ENCODE peak calls at places on chromosomes 6 and 20, in ten cellular contexts. X, V, B, Y, U, N, C, K, P and E are unnamed samples.

GRCh38 chr6:98260382-98260781 is 574.0 kb upstream of the POU3F2 start:
- DNase-seq in X (no peak), V (no peak), B (no peak), Y (no peak), U (no peak), N (no peak), C (no peak), K (no peak), P (no peak), E (no peak)

GRCh38 chr20:8242827-8243764 is 111.0 kb downstream of the PLCB1 start:
- DNase-seq in X (no peak), V (no peak), B (no peak), Y (no peak), U (no peak), N (no peak), C (no peak), K (peak), P (no peak), E (no peak)

GRCh38 chr6:16953905-16954304 is 147.9 kb upstream of the STMND1 start:
- DNase-seq in X (no peak), V (no peak), B (no peak), Y (no peak), U (no peak), N (no peak), C (no peak), K (no peak), P (no peak), E (no peak)

GRCh38 chr6:134310206-134310605 is 7.7 kb downstream of the SGK1 start:
- DNase-seq in X (no peak), V (no peak), B (no peak), Y (no peak), U (no peak), N (no peak), C (no peak), K (peak), P (no peak), E (no peak)

GRCh38 chr6:6518627-6519026 is 69.9 kb upstream of the LY86 start:
- DNase-seq in X (no peak), V (no peak), B (no peak), Y (no peak), U (no peak), N (no peak), C (no peak), K (no peak), P (no peak), E (no peak)

GRCh38 chr6:45174045-45174444 is 154.1 kb upstream of the RUNX2 start:
- DNase-seq in X (no peak), V (no peak), B (no peak), Y (no peak), U (no peak), N (no peak), C (no peak), K (no peak), P (no peak), E (no peak)

GRCh38 chr6:14365393-14365792 is 247.8 kb downstream of the CD83 start:
- DNase-seq in X (no peak), V (no peak), B (no peak), Y (no peak), U (no peak), N (no peak), C (no peak), K (peak), P (no peak), E (no peak)

GRCh38 chr6:161031721-161032495 is 40.3 kb downstream of the MAP3K4 start:
- DNase-seq in X (no peak), V (no peak), B (no peak), Y (no peak), U (no peak), N (no peak), C (no peak), K (peak), P (peak), E (peak)

GRCh38 chr6:16227048-16227562 is 11.3 kb upstream of the GMPR start:
- DNase-seq in X (no peak), V (peak), B (no peak), Y (no peak), U (no peak), N (no peak), C (no peak), K (no peak), P (no peak), E (no peak)

GRCh38 chr6:108027594-108027993 is 46.9 kb downstream of the OSTM1 start:
- DNase-seq in X (no peak), V (no peak), B (no peak), Y (no peak), U (no peak), N (no peak), C (no peak), K (peak), P (peak), E (peak)

GRCh38 chr6:166351715-166352285 is 9.5 kb upstream of the SFT2D1 start:
- DNase-seq in X (no peak), V (no peak), B (no peak), Y (no peak), U (peak), N (peak), C (peak), K (no peak), P (peak), E (peak)

GRCh38 chr20:2757001-2757400 is 43.4 kb downstream of the CPXM1 start:
- DNase-seq in X (no peak), V (no peak), B (no peak), Y (no peak), U (no peak), N (no peak), C (peak), K (no peak), P (no peak), E (no peak)

GRCh38 chr6:154526997-154527396 is 16.5 kb upstream of the CNKSR3 start:
- DNase-seq in X (no peak), V (no peak), B (no peak), Y (no peak), U (no peak), N (no peak), C (no peak), K (no peak), P (no peak), E (no peak)

GRCh38 chr6:18976966-18977365 is 589.8 kb downstream of the RNF144B start:
- DNase-seq in X (no peak), V (no peak), B (no peak), Y (no peak), U (no peak), N (no peak), C (no peak), K (no peak), P (peak), E (no peak)

GRCh38 chr20:6714202-6714800 is 53.2 kb upstream of the BMP2 start:
- DNase-seq in X (no peak), V (no peak), B (no peak), Y (no peak), U (no peak), N (no peak), C (no peak), K (no peak), P (no peak), E (no peak)

GRCh38 chr6:33761922-33762629 is 15.4 kb upstream of the IP6K3 start:
- DNase-seq in X (peak), V (no peak), B (peak), Y (peak), U (peak), N (peak), C (peak), K (peak), P (peak), E (peak)

GRCh38 chr6:87093199-87093598 is 1.7 kb downstream of the CGA start:
- DNase-seq in X (no peak), V (no peak), B (no peak), Y (no peak), U (no peak), N (no peak), C (no peak), K (no peak), P (no peak), E (no peak)

GRCh38 chr6:93701526-93701925 is 282.2 kb upstream of the EPHA7 start:
- DNase-seq in X (no peak), V (no peak), B (no peak), Y (no peak), U (no peak), N (no peak), C (no peak), K (no peak), P (peak), E (no peak)

GRCh38 chr6:167514524-167514923 is 189.6 kb downstream of the TTLL2 start:
- DNase-seq in X (no peak), V (no peak), B (no peak), Y (no peak), U (no peak), N (no peak), C (no peak), K (no peak), P (no peak), E (no peak)

GRCh38 chr6:13369591-13369990 is 41.3 kb upstream of the TBC1D7 start:
- DNase-seq in X (no peak), V (no peak), B (no peak), Y (no peak), U (no peak), N (no peak), C (no peak), K (no peak), P (no peak), E (no peak)

GRCh38 chr20:64233725-64234124 is 21.8 kb upstream of the PCMTD2 start:
- DNase-seq in X (no peak), V (no peak), B (no peak), Y (no peak), U (no peak), N (no peak), C (no peak), K (no peak), P (no peak), E (no peak)

GRCh38 chr6:43297644-43298564 is at the start of gene SLC22A7:
- DNase-seq in X (no peak), V (peak), B (no peak), Y (no peak), U (no peak), N (no peak), C (no peak), K (peak), P (no peak), E (no peak)

GRCh38 chr6:145733770-145734169 is 1.6 kb downstream of the EPM2A start:
- DNase-seq in X (no peak), V (no peak), B (no peak), Y (no peak), U (no peak), N (no peak), C (no peak), K (peak), P (peak), E (no peak)

GRCh38 chr6:109516929-109517328 is 33.9 kb upstream of the ZBTB24 start:
- DNase-seq in X (no peak), V (no peak), B (no peak), Y (no peak), U (no peak), N (no peak), C (no peak), K (no peak), P (no peak), E (no peak)

GRCh38 chr20:38881806-38882440 is 44.3 kb upstream of the FAM83D start:
- DNase-seq in X (no peak), V (no peak), B (no peak), Y (no peak), U (no peak), N (no peak), C (no peak), K (no peak), P (no peak), E (no peak)

GRCh38 chr20:61886721-61887658 is 178.7 kb downstream of the TAF4 start:
- DNase-seq in X (no peak), V (no peak), B (peak), Y (peak), U (peak), N (peak), C (peak), K (peak), P (peak), E (peak)

GRCh38 chr6:47400581-47400980 is 77.0 kb upstream of the CD2AP start:
- DNase-seq in X (no peak), V (no peak), B (no peak), Y (no peak), U (no peak), N (no peak), C (no peak), K (no peak), P (no peak), E (peak)

GRCh38 chr6:53436904-53437303 is 88.2 kb upstream of the ELOVL5 start:
- DNase-seq in X (no peak), V (no peak), B (no peak), Y (no peak), U (no peak), N (no peak), C (no peak), K (peak), P (no peak), E (no peak)

GRCh38 chr6:25175656-25176055 is 103.5 kb upstream of the CARMIL1 start:
- DNase-seq in X (no peak), V (no peak), B (no peak), Y (no peak), U (no peak), N (no peak), C (no peak), K (no peak), P (no peak), E (peak)

GRCh38 chr20:33777831-33778230 is 33.3 kb upstream of the CHMP4B start:
- DNase-seq in X (no peak), V (no peak), B (no peak), Y (no peak), U (no peak), N (no peak), C (no peak), K (no peak), P (no peak), E (no peak)

GRCh38 chr6:114042267-114043075 is 71.5 kb upstream of the HDAC2 start:
- DNase-seq in X (no peak), V (no peak), B (no peak), Y (no peak), U (no peak), N (no peak), C (no peak), K (no peak), P (no peak), E (no peak)

GRCh38 chr6:80872194-80872950 is 765.9 kb downstream of the BCKDHB start:
- DNase-seq in X (no peak), V (no peak), B (no peak), Y (no peak), U (no peak), N (no peak), C (no peak), K (peak), P (no peak), E (no peak)